ENCODE peak calls at places on chromosome 1, in seven cellular contexts. H is lower leg skin, V is GM06990, F is OCI-LY7, U is fibroblast of lung, R is MM.1S, S is left ventricle myocardium inferior. P is an unnamed sample.

GRCh38 chr1:8165595-8166360 is 139.7 kb upstream of the ERRFI1 start:
- DNase-seq in V (no peak), S (no peak), U (no peak), H (no peak), F (peak; percentile 5), R (no peak), P (no peak)

GRCh38 chr1:68100571-68100970 is 50.1 kb upstream of the DIRAS3 start:
- DNase-seq in R (no peak), V (no peak), F (no peak), H (no peak), S (no peak), U (no peak), P (no peak)

GRCh38 chr1:152198982-152199381 is 25.0 kb downstream of the HRNR start:
- DNase-seq in U (no peak), V (no peak), R (no peak), F (no peak), S (no peak), H (no peak), P (no peak)

GRCh38 chr1:230600111-230601000 is 41.9 kb upstream of the COG2 start:
- DNase-seq in V (no peak), H (no peak), U (peak; percentile 6), F (no peak), R (no peak), S (no peak), P (no peak)

GRCh38 chr1:198892065-198892464 is 253.2 kb downstream of the PTPRC start:
- DNase-seq in U (peak; percentile 77), R (no peak), H (no peak), F (no peak), V (no peak), S (no peak), P (peak; percentile 86)

GRCh38 chr1:62368989-62369388 is 49.8 kb upstream of the KANK4 start:
- DNase-seq in F (no peak), U (no peak), V (no peak), S (no peak), H (peak; percentile 10), R (no peak), P (no peak)

GRCh38 chr1:76713535-76713934 is 153.7 kb upstream of the ST6GALNAC5 start:
- DNase-seq in F (no peak), R (no peak), S (no peak), H (no peak), V (peak; percentile 22), U (no peak), P (no peak)

GRCh38 chr1:39238476-39238875 is 34.0 kb downstream of the MACF1 start:
- DNase-seq in S (peak; percentile 38), R (no peak), H (peak; percentile 62), F (no peak), V (no peak), U (peak; percentile 88), P (peak; percentile 88)

GRCh38 chr1:32695098-32695904 is 7.3 kb downstream of the SYNC start:
- DNase-seq in V (no peak), S (peak; percentile 78), R (no peak), U (peak; percentile 84), F (no peak), H (peak; percentile 95), P (peak; percentile 60)

DNA sequence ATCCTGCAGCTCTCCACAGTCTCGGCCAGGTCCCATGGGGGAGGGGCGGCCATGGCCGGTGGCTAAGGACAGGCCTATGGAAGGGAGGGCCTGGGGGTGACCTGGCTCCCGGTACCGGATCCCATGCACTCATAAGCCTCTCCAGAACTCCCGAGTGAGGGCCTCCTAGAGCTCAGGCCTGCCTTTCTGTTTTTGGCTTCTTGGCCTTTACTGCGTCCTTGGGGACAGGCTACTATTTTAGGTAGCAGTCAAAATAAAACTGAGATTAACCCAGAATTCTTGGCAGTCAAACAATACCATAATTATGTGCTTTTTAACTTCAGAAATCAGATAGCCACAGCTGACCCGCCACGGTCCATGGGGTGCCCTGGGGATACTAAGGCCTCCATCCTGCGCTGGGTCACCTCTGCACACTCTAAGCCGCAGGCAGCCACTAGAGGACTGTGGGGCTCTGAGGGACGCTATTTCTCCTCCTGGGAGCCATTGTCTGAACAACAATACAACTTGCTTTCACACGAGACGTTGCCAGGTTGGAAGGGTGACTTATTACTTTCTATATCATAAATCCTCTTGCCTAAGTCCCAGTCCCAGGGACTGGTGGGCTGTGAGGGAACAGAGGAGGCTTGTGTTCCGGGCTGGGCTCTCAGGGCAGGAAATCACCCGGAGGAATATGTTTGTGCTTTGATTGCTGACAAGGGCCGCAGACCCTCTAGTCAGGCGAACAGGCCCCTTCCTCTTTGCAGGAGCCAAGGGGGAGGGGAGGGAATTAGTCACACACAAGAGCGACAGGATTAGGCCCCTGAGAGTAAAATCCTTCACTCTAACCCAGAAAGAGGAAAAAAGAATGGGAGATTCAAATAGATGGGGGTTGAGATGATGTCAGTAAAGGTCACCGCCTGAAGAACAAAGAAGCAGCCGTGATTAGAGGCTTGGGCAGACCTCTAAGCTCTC is 40.7 kb upstream of the BCAR3 start:
- DNase-seq in S (peak; percentile 72), H (peak; percentile 77), V (no peak), U (no peak), R (no peak), F (no peak), P (no peak)
- TF ChIP-seq CTCF in S (peak; percentile 54), H (no peak), V (no peak), U (no peak), R (no peak), F (no peak), P (peak; percentile 10)

DNA sequence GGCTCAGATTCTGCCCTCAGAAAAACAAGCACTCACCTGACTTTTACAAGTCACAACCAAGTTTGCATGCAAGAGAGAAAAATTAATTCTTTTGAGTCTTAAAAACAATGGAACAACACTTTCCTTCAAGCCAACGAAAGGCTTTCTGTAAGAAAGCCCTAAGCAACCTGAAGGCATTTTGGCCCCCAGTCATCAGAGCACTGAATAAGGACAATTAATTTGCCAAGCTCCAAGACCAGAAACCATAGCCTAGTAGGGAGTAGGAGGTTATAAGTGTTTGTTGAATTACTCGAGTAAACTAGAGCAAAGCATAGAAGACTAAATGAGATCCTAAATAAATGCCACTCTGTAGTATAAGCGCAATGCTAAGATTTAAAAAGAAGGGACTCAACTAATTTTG is 4.7 kb downstream of the TGFBR3 start:
- DNase-seq in S (no peak), R (no peak), H (no peak), V (no peak), F (no peak), U (no peak), P (no peak)
- H3K4me3 ChIP-seq in S (no peak overlapping the region), R (no peak overlapping the region), H (no peak overlapping the region), V (no peak overlapping the region), F (no peak overlapping the region), U (no peak overlapping the region), P (no peak overlapping the region)

GRCh38 chr1:54069792-54070548 is 16.6 kb downstream of the TCEANC2 start:
- DNase-seq in V (no peak), F (peak; percentile 69), U (peak; percentile 52), H (no peak), R (peak; percentile 70), S (no peak), P (peak; percentile 79)
- TF ChIP-seq CTCF in V (peak; percentile 78), F (peak; percentile 100), U (peak; percentile 76), H (peak; percentile 73), R (peak; percentile 93), S (peak; percentile 80), P (peak; percentile 79)

GRCh38 chr1:53541761-53542550 is 82.8 kb downstream of the DMRTB1 start:
- DNase-seq in U (peak; percentile 91), H (peak; percentile 86), F (peak; percentile 21), V (no peak), S (no peak), R (peak; percentile 13), P (peak; percentile 80)
- H3K4me3 ChIP-seq in U (no peak overlapping the region), H (no peak overlapping the region), F (no peak overlapping the region), V (no peak overlapping the region), S (no peak overlapping the region), R (no peak overlapping the region), P (no peak overlapping the region)